ENCODE peak calls at places on chromosomes 12 and 14, in four cellular contexts. S, K, W and D are unnamed samples.

GRCh38 chr14:77128414-77128891 is 13.1 kb downstream of the ZDHHC22 start:
- DNase-seq in W (no peak), K (peak; percentile 60), S (no peak), D (no peak)

GRCh38 chr14:102579696-102580551 is 12.5 kb upstream of the RCOR1 start:
- DNase-seq in K (no peak), S (no peak), W (no peak), D (peak; percentile 66)

GRCh38 chr12:33438025-33438772 is 1.4 kb downstream of the SYT10 start:
- DNase-seq in K (no peak), W (no peak), S (peak; percentile 18), D (no peak)

GRCh38 chr14:61671086-61671485 is 24.2 kb upstream of the HIF1A start:
- DNase-seq in W (no peak), K (no peak), S (no peak), D (no peak)

GRCh38 chr12:121128908-121129704 is 3.6 kb upstream of the P2RX7 start:
- DNase-seq in K (peak; percentile 78), S (peak; percentile 52), W (peak; percentile 87), D (peak; percentile 29)

GRCh38 chr12:109900752-109901580 is 892 bp downstream of the TCHP start:
- DNase-seq in W (peak; percentile 36), K (no peak), S (peak; percentile 34), D (peak; percentile 75)

GRCh38 chr14:99593971-99594841 is 9.8 kb downstream of the CCDC85C start:
- DNase-seq in K (no peak), S (no peak), W (no peak), D (no peak)

GRCh38 chr12:2693204-2693860 is 101.4 kb upstream of the FKBP4 start:
- DNase-seq in W (no peak), S (no peak), K (no peak), D (no peak)

GRCh38 chr14:52998376-52999010 is 47.6 kb upstream of the FERMT2 start:
- DNase-seq in K (peak; percentile 30), W (no peak), S (no peak), D (no peak)

GRCh38 chr14:35123388-35123703 is 994 bp downstream of the PRORP start:
- DNase-seq in W (no peak), S (no peak), K (no peak), D (no peak)

GRCh38 chr14:42368234-42368633 is 761.6 kb downstream of the LRFN5 start:
- DNase-seq in S (no peak), W (no peak), K (no peak), D (no peak)

GRCh38 chr14:40623641-40624040 is 983.0 kb upstream of the LRFN5 start:
- DNase-seq in K (no peak), W (no peak), S (no peak), D (no peak)

GRCh38 chr12:7959278-7960063 is 23.5 kb upstream of the SLC2A3 start:
- DNase-seq in W (peak; percentile 20), K (peak; percentile 44), S (peak; percentile 70), D (no peak)

GRCh38 chr14:104676694-104677505 is 12.5 kb upstream of the INF2 start:
- DNase-seq in K (peak; percentile 55), S (peak; percentile 49), W (peak; percentile 33), D (no peak)

GRCh38 chr12:130920711-130921381 is 32.9 kb upstream of the ADGRD1 start:
- DNase-seq in K (no peak), W (no peak), S (no peak), D (no peak)

GRCh38 chr12:113127791-113128199 is 7.8 kb downstream of the RASAL1 start:
- DNase-seq in W (no peak), S (no peak), K (no peak), D (peak; percentile 21)

GRCh38 chr12:2396448-2396871 is 343.7 kb downstream of the CACNA1C start:
- DNase-seq in W (no peak), S (no peak), K (no peak), D (no peak)

GRCh38 chr12:132282031-132282949 is 47.1 kb downstream of the GALNT9 start:
- DNase-seq in S (peak; percentile 18), K (peak; percentile 35), W (no peak), D (no peak)

GRCh38 chr12:64088431-64089349 is 133.4 kb downstream of the KICS2 start:
- DNase-seq in K (peak; percentile 39), W (no peak), S (no peak), D (peak; percentile 37)

GRCh38 chr14:32263939-32264567 is 61.0 kb upstream of the RNU6-8 start:
- DNase-seq in S (no peak), K (no peak), W (no peak), D (no peak)

GRCh38 chr14:63543826-63544320 is 696 bp upstream of the PPP2R5E start:
- DNase-seq in W (no peak), S (no peak), K (no peak), D (no peak)

GRCh38 chr12:7961395-7962188 is 25.6 kb upstream of the SLC2A3 start:
- DNase-seq in S (no peak), W (no peak), K (no peak), D (no peak)

GRCh38 chr14:21069388-21070082 is 569 bp upstream of the ARHGEF40 start:
- DNase-seq in S (peak; percentile 71), K (peak; percentile 85), W (no peak), D (peak; percentile 77)

GRCh38 chr14:59333668-59334067 is 131.5 kb downstream of the GPR135 start:
- DNase-seq in W (no peak), S (no peak), K (peak; percentile 40), D (no peak)

GRCh38 chr12:130398089-130398848 is 60.6 kb downstream of the PIWIL1 start:
- DNase-seq in S (no peak), W (no peak), K (no peak), D (no peak)

GRCh38 chr12:85920324-85920947 is 46.3 kb downstream of the NTS start:
- DNase-seq in W (peak; percentile 12), K (peak; percentile 12), S (no peak), D (peak; percentile 32)

GRCh38 chr12:59977779-59978178 is 381.9 kb downstream of the SLC16A7 start:
- DNase-seq in S (no peak), W (no peak), K (no peak), D (no peak)

GRCh38 chr14:25371053-25371452 is 321.1 kb upstream of the STXBP6 start:
- DNase-seq in W (no peak), K (no peak), S (no peak), D (no peak)

GRCh38 chr12:91111366-91112321 is at the start of gene LUM:
- DNase-seq in S (no peak), W (no peak), K (no peak), D (peak; percentile 17)

GRCh38 chr12:124746649-124747425 is 116.8 kb downstream of the SCARB1 start:
- DNase-seq in W (no peak), K (no peak), S (no peak), D (no peak)

GRCh38 chr12:3150820-3151590 is 73.8 kb downstream of the TSPAN9 start:
- DNase-seq in W (no peak), S (peak; percentile 44), K (no peak), D (peak; percentile 22)

GRCh38 chr12:127060310-127060847 is 1206.6 kb upstream of the TMEM132C start:
- DNase-seq in S (no peak), K (no peak), W (peak; percentile 79), D (no peak)
- TF ChIP-seq FOXJ3 in S (no peak), K (no peak), W (no peak), D (no peak)

GRCh38 chr12:27385756-27386155 is 53.1 kb downstream of the BMAL2 start:
- DNase-seq in K (no peak), S (no peak), W (no peak), D (no peak)

GRCh38 chr12:27383429-27384260 is 51.0 kb downstream of the BMAL2 start:
- DNase-seq in W (peak; percentile 76), S (peak; percentile 84), K (peak; percentile 60), D (peak; percentile 68)

GRCh38 chr12:27382126-27382795 is 49.6 kb downstream of the BMAL2 start:
- DNase-seq in W (no peak), S (no peak), K (no peak), D (no peak)

GRCh38 chr12:27382924-27383323 is 50.3 kb downstream of the BMAL2 start:
- DNase-seq in K (no peak), W (no peak), S (no peak), D (no peak)

GRCh38 chr12:27384261-27384590 is 51.6 kb downstream of the BMAL2 start:
- DNase-seq in S (no peak), W (no peak), K (no peak), D (no peak)
- TF ChIP-seq CTCF in S (peak; percentile 2), W (no peak), K (no peak), D (no peak)

DNA sequence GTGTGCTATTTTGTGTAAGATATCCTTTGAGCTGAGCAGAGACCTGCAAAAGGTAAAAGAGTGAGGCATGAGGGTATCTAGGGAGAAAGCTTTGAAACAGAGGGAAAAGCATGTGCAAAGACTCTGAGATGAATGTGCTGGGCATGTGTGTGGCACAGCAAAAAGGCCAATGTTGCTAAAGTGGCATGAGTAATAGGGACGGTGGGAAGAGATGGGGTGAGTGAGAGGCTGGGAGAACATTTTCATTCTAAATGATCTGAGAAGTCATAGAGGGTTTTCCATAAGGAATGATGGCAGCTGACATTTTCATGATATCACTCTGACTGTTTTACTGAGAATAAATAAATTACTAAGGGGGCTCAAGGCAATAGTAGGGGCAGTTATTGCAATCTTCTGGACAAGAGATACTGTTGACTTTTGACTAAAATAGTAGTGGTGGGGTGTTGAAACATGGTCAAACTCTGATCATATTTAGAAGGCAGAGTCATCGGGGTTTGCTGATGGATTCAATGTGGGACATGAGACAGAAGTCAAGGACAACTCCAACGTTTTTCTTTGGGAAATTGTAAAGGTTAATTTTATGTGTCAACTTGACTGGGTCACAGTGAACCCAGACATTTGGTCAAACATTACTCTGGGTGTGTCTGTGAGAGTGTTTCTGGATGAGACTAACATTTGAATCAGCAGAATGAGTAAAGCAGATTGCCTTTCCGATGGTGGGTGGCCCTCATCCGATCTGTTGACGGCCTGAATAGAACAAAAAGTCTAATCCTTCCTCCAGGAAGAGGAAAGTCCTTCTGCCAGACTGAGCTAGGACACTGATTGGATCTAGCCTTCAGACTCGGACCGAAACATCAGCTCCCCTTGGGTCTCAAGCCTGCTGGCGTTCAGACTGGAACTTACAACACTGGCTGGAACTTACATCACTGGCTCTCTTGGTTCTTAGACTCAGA is 193.9 kb upstream of the PLXNC1 start:
- DNase-seq in W (no peak), K (no peak), S (no peak), D (no peak)
- TF ChIP-seq FOXJ3 in W (no peak), K (no peak), S (no peak), D (no peak)

GRCh38 chr12:46354111-46354798 is 18.3 kb downstream of the SLC38A2 start:
- DNase-seq in K (no peak), S (no peak), W (peak; percentile 17), D (no peak)
- TF ChIP-seq CTCF in K (peak; percentile 40), S (no peak), W (peak; percentile 17), D (peak; percentile 28)

GRCh38 chr12:29611906-29612305 is 114.4 kb upstream of the OVCH1 start:
- DNase-seq in S (no peak), K (no peak), W (no peak), D (no peak)
- TF ChIP-seq FOXJ3 in S (no peak), K (no peak), W (no peak), D (no peak)

DNA sequence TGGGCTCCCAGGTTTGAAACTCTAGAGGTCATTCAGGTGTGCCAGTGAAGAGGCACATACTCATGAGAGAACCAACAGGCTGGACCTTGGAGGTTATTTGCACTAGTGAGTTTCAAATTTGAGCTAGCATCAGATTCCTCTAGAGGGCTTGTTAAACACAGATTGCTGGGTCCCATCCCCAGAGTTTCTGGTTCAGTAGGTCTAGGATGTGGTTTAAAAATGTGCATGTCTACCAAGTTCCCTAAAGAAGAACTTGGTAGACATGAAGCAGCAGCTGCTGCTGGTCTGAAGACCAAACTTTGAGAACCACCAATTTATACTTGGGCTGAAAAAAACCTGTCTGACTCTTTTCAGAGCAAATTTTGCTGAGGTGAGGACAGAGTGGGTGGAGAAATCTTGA is 61.7 kb downstream of the SUSD6 start:
- DNase-seq in S (no peak), W (no peak), K (no peak), D (no peak)
- TF ChIP-seq CTCF in S (no peak), W (no peak), K (no peak), D (no peak)

GRCh38 chr14:90750701-90751100 is 65.5 kb downstream of the TTC7B start:
- DNase-seq in S (no peak), K (no peak), W (no peak), D (no peak)
- TF ChIP-seq FOXJ3 in S (no peak), K (no peak), W (no peak), D (no peak)